ENCODE peak calls at places on chromosome 12, in four cellular contexts. H is CD8-positive, alpha-beta T cell; J is lower lobe of right lung; N is stomach. T is an unnamed sample.

GRCh38 chr12:106304001-106304421 is 1.5 kb downstream of the TCP11L2 start:
- DNase-seq in N (no peak), J (no peak), H (no peak), T (no peak)

GRCh38 chr12:64273527-64274403 is 51.7 kb upstream of the KICS2 start:
- DNase-seq in J (no peak), H (no peak), N (no peak), T (no peak)

GRCh38 chr12:2140858-2141519 is 88.2 kb downstream of the CACNA1C start:
- DNase-seq in H (no peak), N (no peak), J (no peak), T (no peak)

GRCh38 chr12:94074216-94074969 is 74.0 kb upstream of the PLXNC1 start:
- DNase-seq in J (no peak), H (no peak), N (no peak), T (peak; percentile 13)

GRCh38 chr12:5083955-5084849 is 40.5 kb downstream of the KCNA5 start:
- DNase-seq in J (no peak), N (no peak), H (no peak), T (peak; percentile 37)

GRCh38 chr12:50933459-50934124 is 18.8 kb upstream of the HIGD1C start:
- DNase-seq in J (no peak), H (no peak), N (no peak), T (no peak)

GRCh38 chr12:89230376-89231101 is 121.8 kb downstream of the DUSP6 start:
- DNase-seq in H (no peak), J (no peak), N (no peak), T (no peak)

GRCh38 chr12:120439646-120440247 is 1.8 kb downstream of the COX6A1 start:
- DNase-seq in H (peak; percentile 50), J (no peak), N (peak; percentile 45), T (peak; percentile 34)

GRCh38 chr12:92078167-92079053 is 67.2 kb downstream of the BTG1 start:
- DNase-seq in H (no peak), N (no peak), J (no peak), T (no peak)

GRCh38 chr12:112901271-112901670 is 5.5 kb upstream of the OAS1 start:
- DNase-seq in J (no peak), N (peak; percentile 49), H (no peak), T (no peak)

GRCh38 chr12:70443274-70443673 is 77.2 kb downstream of the KCNMB4 start:
- DNase-seq in H (no peak), J (no peak), N (no peak), T (no peak)

GRCh38 chr12:68119724-68120211 is 39.8 kb downstream of the IFNG start:
- DNase-seq in H (no peak), N (no peak), J (no peak), T (no peak)

GRCh38 chr12:275784-276183 is 13.1 kb upstream of the SLC6A13 start:
- DNase-seq in J (no peak), H (no peak), N (no peak), T (no peak)

GRCh38 chr12:104680070-104680469 is 223.3 kb downstream of the CHST11 start:
- DNase-seq in J (no peak), N (no peak), H (no peak), T (no peak)

GRCh38 chr12:121461048-121461447 is 61.1 kb downstream of the RNF34 start:
- DNase-seq in J (no peak), N (no peak), H (no peak), T (no peak)

GRCh38 chr12:131783915-131784541 is 44.2 kb upstream of the MMP17 start:
- DNase-seq in N (no peak), J (no peak), H (no peak), T (no peak)

GRCh38 chr12:14356147-14356546 is 9.3 kb upstream of the ATF7IP start:
- DNase-seq in N (no peak), H (no peak), J (no peak), T (no peak)

GRCh38 chr12:14167005-14167628 is 185.7 kb upstream of the GRIN2B start:
- DNase-seq in J (no peak), H (peak; percentile 4), N (peak; percentile 36), T (peak; percentile 55)

GRCh38 chr12:76012656-76013055 is 18.9 kb downstream of the PHLDA1 start:
- DNase-seq in J (no peak), H (no peak), N (no peak), T (no peak)

GRCh38 chr12:115897718-115898117 is 379.8 kb downstream of the MED13L start:
- DNase-seq in N (no peak), H (no peak), J (no peak), T (no peak)

T was measured in mucosa of gallbladder.